ENCODE peak calls at places on chromosomes 4 and X, in six cellular contexts. One of them, this sample, is unnamed.

GRCh38 chrX:44093431-44093830 is 120.2 kb upstream of the NDP start:
- DNase-seq in tibial artery: no peak
- DNase-seq in left ventricle myocardium inferior: no peak
- DNase-seq in dorsolateral prefrontal cortex: no peak
- DNase-seq in heart left ventricle: no peak
- DNase-seq in mucosa of descending colon: no peak
- DNase-seq in this sample: no peak

GRCh38 chr4:80233390-80233789 is 33.1 kb upstream of the FGF5 start:
- DNase-seq in tibial artery: no peak
- DNase-seq in left ventricle myocardium inferior: no peak
- DNase-seq in dorsolateral prefrontal cortex: no peak
- DNase-seq in heart left ventricle: no peak
- DNase-seq in mucosa of descending colon: no peak
- DNase-seq in this sample: no peak

GRCh38 chr4:112007361-112007760 is 137.9 kb upstream of the FAM241A start:
- DNase-seq in tibial artery: no peak
- DNase-seq in left ventricle myocardium inferior: no peak
- DNase-seq in dorsolateral prefrontal cortex: no peak
- DNase-seq in heart left ventricle: no peak
- DNase-seq in mucosa of descending colon: no peak
- DNase-seq in this sample: no peak

GRCh38 chr4:188989371-188989770 is 850.1 kb downstream of the TRIML1 start:
- DNase-seq in tibial artery: no peak
- DNase-seq in left ventricle myocardium inferior: no peak
- DNase-seq in dorsolateral prefrontal cortex: no peak
- DNase-seq in heart left ventricle: no peak
- DNase-seq in mucosa of descending colon: no peak
- DNase-seq in this sample: no peak

GRCh38 chr4:13872145-13872544 is 244.6 kb upstream of the BOD1L1 start:
- DNase-seq in tibial artery: no peak
- DNase-seq in left ventricle myocardium inferior: no peak
- DNase-seq in dorsolateral prefrontal cortex: no peak
- DNase-seq in heart left ventricle: no peak
- DNase-seq in mucosa of descending colon: no peak
- DNase-seq in this sample: no peak

GRCh38 chr4:158787718-158788441 is 19.1 kb downstream of the FNIP2 start:
- DNase-seq in tibial artery: no peak
- DNase-seq in left ventricle myocardium inferior: no peak
- DNase-seq in dorsolateral prefrontal cortex: no peak
- DNase-seq in heart left ventricle: no peak
- DNase-seq in mucosa of descending colon: no peak
- DNase-seq in this sample: no peak

GRCh38 chr4:13329963-13330362 is 154.2 kb downstream of the RAB28 start:
- DNase-seq in tibial artery: no peak
- DNase-seq in left ventricle myocardium inferior: no peak
- DNase-seq in dorsolateral prefrontal cortex: no peak
- DNase-seq in heart left ventricle: no peak
- DNase-seq in mucosa of descending colon: no peak
- DNase-seq in this sample: no peak

GRCh38 chr4:101140228-101140627 is 207.1 kb downstream of the PPP3CA start:
- DNase-seq in tibial artery: no peak
- DNase-seq in left ventricle myocardium inferior: no peak
- DNase-seq in dorsolateral prefrontal cortex: no peak
- DNase-seq in heart left ventricle: no peak
- DNase-seq in mucosa of descending colon: no peak
- DNase-seq in this sample: no peak

GRCh38 chr4:71732706-71733105 is 51.2 kb downstream of the GC start:
- DNase-seq in tibial artery: no peak
- DNase-seq in left ventricle myocardium inferior: no peak
- DNase-seq in dorsolateral prefrontal cortex: no peak
- DNase-seq in heart left ventricle: no peak
- DNase-seq in mucosa of descending colon: no peak
- DNase-seq in this sample: no peak

GRCh38 chr4:6703786-6704185 is 5.9 kb downstream of the MRFAP1L1 start:
- DNase-seq in tibial artery: no peak
- DNase-seq in left ventricle myocardium inferior: no peak
- DNase-seq in dorsolateral prefrontal cortex: no peak
- DNase-seq in heart left ventricle: no peak
- DNase-seq in mucosa of descending colon: no peak
- DNase-seq in this sample: no peak

GRCh38 chr4:84389406-84389805 is 109.7 kb downstream of the NKX6-1 start:
- DNase-seq in tibial artery: no peak
- DNase-seq in left ventricle myocardium inferior: no peak
- DNase-seq in dorsolateral prefrontal cortex: no peak
- DNase-seq in heart left ventricle: no peak
- DNase-seq in mucosa of descending colon: no peak
- DNase-seq in this sample: no peak

GRCh38 chrX:2351999-2352995 is 148.5 kb downstream of the DHRSX start:
- DNase-seq in tibial artery: no peak
- DNase-seq in left ventricle myocardium inferior: no peak
- DNase-seq in dorsolateral prefrontal cortex: no peak
- DNase-seq in heart left ventricle: no peak
- DNase-seq in mucosa of descending colon: no peak
- DNase-seq in this sample: no peak

GRCh38 chrX:71118032-71118984 is at the start of gene MED12:
- DNase-seq in tibial artery: peak
- DNase-seq in left ventricle myocardium inferior: peak
- DNase-seq in dorsolateral prefrontal cortex: peak
- DNase-seq in heart left ventricle: peak
- DNase-seq in mucosa of descending colon: peak
- DNase-seq in this sample: peak

DNA sequence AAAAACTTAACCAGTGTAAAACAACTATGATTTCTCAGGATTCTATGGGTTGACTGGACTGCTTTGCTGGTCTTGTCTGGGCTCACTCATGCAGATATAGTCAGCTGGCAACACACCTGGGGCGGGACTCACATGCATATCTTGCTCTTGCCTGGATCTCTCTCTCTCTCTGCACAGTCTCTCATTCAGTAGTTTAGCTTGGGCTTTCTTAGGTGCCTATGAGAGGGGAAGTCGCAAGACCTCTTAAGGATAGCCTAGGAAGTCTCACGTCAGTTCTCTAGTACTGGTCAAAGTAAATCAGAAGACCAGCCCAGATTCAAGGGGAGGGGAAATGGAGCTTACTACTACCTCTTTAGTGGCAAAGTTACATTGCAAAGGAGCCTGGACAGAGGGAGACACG is 2.0 kb downstream of the COPS4 start:
- DNase-seq in tibial artery: no peak
- DNase-seq in left ventricle myocardium inferior: no peak
- DNase-seq in dorsolateral prefrontal cortex: no peak
- DNase-seq in heart left ventricle: no peak
- DNase-seq in mucosa of descending colon: no peak
- DNase-seq in this sample: no peak
- H3K4me3 ChIP-seq in tibial artery: no peak
- H3K4me3 ChIP-seq in left ventricle myocardium inferior: no peak
- H3K4me3 ChIP-seq in dorsolateral prefrontal cortex: peak
- H3K4me3 ChIP-seq in heart left ventricle: no peak
- H3K4me3 ChIP-seq in mucosa of descending colon: no peak
- H3K4me3 ChIP-seq in this sample: peak

GRCh38 chr4:87981505-87981904 is 6.0 kb downstream of the SPP1 start:
- DNase-seq in tibial artery: no peak
- DNase-seq in left ventricle myocardium inferior: no peak
- DNase-seq in dorsolateral prefrontal cortex: no peak
- DNase-seq in heart left ventricle: no peak
- DNase-seq in mucosa of descending colon: no peak
- DNase-seq in this sample: no peak

GRCh38 chr4:87977521-87978278 is 2.2 kb downstream of the SPP1 start:
- DNase-seq in tibial artery: no peak
- DNase-seq in left ventricle myocardium inferior: no peak
- DNase-seq in dorsolateral prefrontal cortex: peak
- DNase-seq in heart left ventricle: no peak
- DNase-seq in mucosa of descending colon: no peak
- DNase-seq in this sample: no peak

GRCh38 chr4:87975466-87975865 is at the start of gene SPP1:
- DNase-seq in tibial artery: no peak
- DNase-seq in left ventricle myocardium inferior: no peak
- DNase-seq in dorsolateral prefrontal cortex: peak
- DNase-seq in heart left ventricle: no peak
- DNase-seq in mucosa of descending colon: no peak
- DNase-seq in this sample: no peak

GRCh38 chr4:87979810-87980209 is 4.3 kb downstream of the SPP1 start:
- DNase-seq in tibial artery: no peak
- DNase-seq in left ventricle myocardium inferior: no peak
- DNase-seq in dorsolateral prefrontal cortex: no peak
- DNase-seq in heart left ventricle: no peak
- DNase-seq in mucosa of descending colon: no peak
- DNase-seq in this sample: no peak

DNA sequence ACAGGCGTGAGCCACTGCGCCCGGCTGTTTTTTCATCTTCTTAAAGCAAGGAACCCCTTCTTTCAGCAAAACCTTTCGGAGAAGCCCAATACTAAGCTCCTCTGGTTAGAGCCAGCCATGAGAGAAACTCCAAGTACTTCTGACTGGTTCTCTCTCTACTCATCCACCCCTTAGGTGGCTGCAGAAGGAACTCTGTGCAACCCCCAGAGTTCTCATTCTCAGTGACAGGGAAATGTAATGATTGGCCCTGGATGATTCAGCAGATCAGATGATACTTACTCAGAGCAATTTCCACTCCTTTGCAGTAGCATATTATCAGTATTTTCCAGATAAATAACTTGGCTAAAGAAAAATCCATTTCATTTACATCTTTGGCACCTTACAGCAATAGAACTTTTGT is 3.1 kb downstream of the SPP1 start:
- DNase-seq in tibial artery: no peak
- DNase-seq in left ventricle myocardium inferior: no peak
- DNase-seq in dorsolateral prefrontal cortex: no peak
- DNase-seq in heart left ventricle: no peak
- DNase-seq in mucosa of descending colon: no peak
- DNase-seq in this sample: no peak
- H3K4me3 ChIP-seq in tibial artery: no peak
- H3K4me3 ChIP-seq in left ventricle myocardium inferior: no peak
- H3K4me3 ChIP-seq in dorsolateral prefrontal cortex: peak
- H3K4me3 ChIP-seq in heart left ventricle: no peak
- H3K4me3 ChIP-seq in mucosa of descending colon: no peak
- H3K4me3 ChIP-seq in this sample: no peak

DNA sequence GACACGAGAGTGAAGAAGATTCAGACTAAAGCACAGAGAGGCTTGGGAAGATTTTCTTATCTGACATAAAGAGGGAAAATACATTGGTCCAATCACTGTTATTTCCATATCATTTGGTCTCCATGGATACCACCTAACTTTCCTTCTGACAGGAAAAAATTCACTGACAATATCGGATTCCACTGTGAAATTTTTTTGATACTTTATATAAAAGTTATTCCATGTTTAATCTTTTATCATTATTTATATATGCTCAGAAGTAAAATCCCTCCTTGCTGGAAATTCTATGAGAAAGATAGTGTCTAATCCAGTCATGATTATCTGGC is 3.6 kb downstream of the IRF2 start:
- DNase-seq in tibial artery: no peak
- DNase-seq in left ventricle myocardium inferior: no peak
- DNase-seq in dorsolateral prefrontal cortex: no peak
- DNase-seq in heart left ventricle: no peak
- DNase-seq in mucosa of descending colon: no peak
- DNase-seq in this sample: no peak
- H3K4me3 ChIP-seq in tibial artery: no peak
- H3K4me3 ChIP-seq in left ventricle myocardium inferior: no peak
- H3K4me3 ChIP-seq in dorsolateral prefrontal cortex: no peak
- H3K4me3 ChIP-seq in heart left ventricle: no peak
- H3K4me3 ChIP-seq in mucosa of descending colon: no peak
- H3K4me3 ChIP-seq in this sample: peak

DNA sequence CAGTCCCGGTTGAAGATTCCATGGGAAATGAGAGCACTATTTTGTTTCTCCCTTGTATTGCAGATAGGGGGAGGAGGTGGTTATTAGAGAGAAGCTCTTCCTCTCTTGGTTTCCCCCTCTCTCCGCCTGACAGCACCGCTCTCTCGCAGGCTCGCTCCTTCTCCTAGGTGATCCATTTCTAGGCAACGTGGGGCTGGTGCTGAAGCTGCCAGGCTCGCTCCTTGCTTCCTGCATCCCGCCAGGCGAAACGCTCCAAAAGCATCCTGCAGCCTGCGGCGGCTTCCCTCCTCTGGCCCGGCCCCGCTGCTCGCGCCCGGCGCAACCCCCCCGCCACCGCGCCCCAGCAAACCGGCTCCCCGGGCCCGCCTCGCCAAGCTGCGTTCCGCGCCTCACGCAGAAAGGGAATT is at the start of gene GRID2:
- DNase-seq in tibial artery: no peak
- DNase-seq in left ventricle myocardium inferior: no peak
- DNase-seq in dorsolateral prefrontal cortex: peak
- DNase-seq in heart left ventricle: no peak
- DNase-seq in mucosa of descending colon: no peak
- DNase-seq in this sample: no peak
- H3K4me3 ChIP-seq in tibial artery: peak
- H3K4me3 ChIP-seq in left ventricle myocardium inferior: peak
- H3K4me3 ChIP-seq in dorsolateral prefrontal cortex: peak
- H3K4me3 ChIP-seq in heart left ventricle: peak
- H3K4me3 ChIP-seq in mucosa of descending colon: no peak
- H3K4me3 ChIP-seq in this sample: no peak

GRCh38 chr4:110620352-110621327 is 2.2 kb downstream of the PITX2 start:
- DNase-seq in tibial artery: no peak
- DNase-seq in left ventricle myocardium inferior: no peak
- DNase-seq in dorsolateral prefrontal cortex: no peak
- DNase-seq in heart left ventricle: no peak
- DNase-seq in mucosa of descending colon: peak
- DNase-seq in this sample: no peak
- H3K4me3 ChIP-seq in tibial artery: no peak
- H3K4me3 ChIP-seq in left ventricle myocardium inferior: peak
- H3K4me3 ChIP-seq in dorsolateral prefrontal cortex: peak
- H3K4me3 ChIP-seq in heart left ventricle: peak
- H3K4me3 ChIP-seq in mucosa of descending colon: no peak
- H3K4me3 ChIP-seq in this sample: no peak

GRCh38 chrX:140713174-140713539 is 3.6 kb downstream of the LINC00632 start:
- DNase-seq in tibial artery: no peak
- DNase-seq in left ventricle myocardium inferior: no peak
- DNase-seq in dorsolateral prefrontal cortex: no peak
- DNase-seq in heart left ventricle: no peak
- DNase-seq in mucosa of descending colon: no peak
- DNase-seq in this sample: no peak
- H3K4me3 ChIP-seq in tibial artery: peak
- H3K4me3 ChIP-seq in left ventricle myocardium inferior: peak
- H3K4me3 ChIP-seq in dorsolateral prefrontal cortex: peak
- H3K4me3 ChIP-seq in heart left ventricle: peak
- H3K4me3 ChIP-seq in mucosa of descending colon: no peak
- H3K4me3 ChIP-seq in this sample: no peak